ENCODE peak calls at places on chromosome 17, in ten cellular contexts. One of them, this sample, is unnamed.

GRCh38 chr17:38728290-38728831 is 1.8 kb upstream of the CISD3 start:
- DNase-seq in stimulated activated CD8-positive, alpha-beta memory T cell treated with anti-CD3 and anti-CD28 coated beads, Interleukin-12 subunit alpha, Interleukin-12 subunit beta, amount 100 ng/mL, for 1 hour: peak
- DNase-seq in iris pigment epithelial cell: no peak
- DNase-seq in fibroblast of lung: no peak
- DNase-seq in cardiac fibroblast: no peak
- DNase-seq in mammary epithelial cell: no peak
- DNase-seq in NCI-H524: no peak
- DNase-seq in ovary: no peak
- DNase-seq in HuH-7.5: no peak
- DNase-seq in foreskin fibroblast: no peak
- DNase-seq in this sample: no peak

GRCh38 chr17:10290046-10290445 is 82.8 kb downstream of the MYH13 start:
- DNase-seq in stimulated activated CD8-positive, alpha-beta memory T cell treated with anti-CD3 and anti-CD28 coated beads, Interleukin-12 subunit alpha, Interleukin-12 subunit beta, amount 100 ng/mL, for 1 hour: no peak
- DNase-seq in iris pigment epithelial cell: no peak
- DNase-seq in fibroblast of lung: no peak
- DNase-seq in cardiac fibroblast: peak
- DNase-seq in mammary epithelial cell: no peak
- DNase-seq in NCI-H524: no peak
- DNase-seq in ovary: no peak
- DNase-seq in HuH-7.5: no peak
- DNase-seq in foreskin fibroblast: no peak
- DNase-seq in this sample: no peak

GRCh38 chr17:8119575-8120519 is 1.5 kb upstream of the ALOXE3 start:
- DNase-seq in stimulated activated CD8-positive, alpha-beta memory T cell treated with anti-CD3 and anti-CD28 coated beads, Interleukin-12 subunit alpha, Interleukin-12 subunit beta, amount 100 ng/mL, for 1 hour: peak
- DNase-seq in iris pigment epithelial cell: peak
- DNase-seq in fibroblast of lung: peak
- DNase-seq in cardiac fibroblast: peak
- DNase-seq in mammary epithelial cell: peak
- DNase-seq in NCI-H524: peak
- DNase-seq in ovary: peak
- DNase-seq in HuH-7.5: peak
- DNase-seq in foreskin fibroblast: peak
- DNase-seq in this sample: peak

GRCh38 chr17:47131761-47132160 is 57.3 kb downstream of the CDC27 start:
- DNase-seq in stimulated activated CD8-positive, alpha-beta memory T cell treated with anti-CD3 and anti-CD28 coated beads, Interleukin-12 subunit alpha, Interleukin-12 subunit beta, amount 100 ng/mL, for 1 hour: no peak
- DNase-seq in iris pigment epithelial cell: peak
- DNase-seq in fibroblast of lung: no peak
- DNase-seq in cardiac fibroblast: peak
- DNase-seq in mammary epithelial cell: no peak
- DNase-seq in NCI-H524: no peak
- DNase-seq in ovary: no peak
- DNase-seq in HuH-7.5: no peak
- DNase-seq in foreskin fibroblast: no peak
- DNase-seq in this sample: peak

GRCh38 chr17:42924891-42925290 is 24.3 kb downstream of the G6PC1 start:
- DNase-seq in stimulated activated CD8-positive, alpha-beta memory T cell treated with anti-CD3 and anti-CD28 coated beads, Interleukin-12 subunit alpha, Interleukin-12 subunit beta, amount 100 ng/mL, for 1 hour: no peak
- DNase-seq in iris pigment epithelial cell: no peak
- DNase-seq in fibroblast of lung: no peak
- DNase-seq in cardiac fibroblast: no peak
- DNase-seq in mammary epithelial cell: no peak
- DNase-seq in NCI-H524: no peak
- DNase-seq in ovary: no peak
- DNase-seq in HuH-7.5: no peak
- DNase-seq in foreskin fibroblast: no peak
- DNase-seq in this sample: no peak

GRCh38 chr17:38584350-38584925 is 21.3 kb downstream of the SRCIN1 start:
- DNase-seq in stimulated activated CD8-positive, alpha-beta memory T cell treated with anti-CD3 and anti-CD28 coated beads, Interleukin-12 subunit alpha, Interleukin-12 subunit beta, amount 100 ng/mL, for 1 hour: peak
- DNase-seq in iris pigment epithelial cell: peak
- DNase-seq in fibroblast of lung: peak
- DNase-seq in cardiac fibroblast: peak
- DNase-seq in mammary epithelial cell: peak
- DNase-seq in NCI-H524: peak
- DNase-seq in ovary: no peak
- DNase-seq in HuH-7.5: peak
- DNase-seq in foreskin fibroblast: peak
- DNase-seq in this sample: peak

GRCh38 chr17:12613566-12613965 is 52.1 kb upstream of the MYOCD start:
- DNase-seq in stimulated activated CD8-positive, alpha-beta memory T cell treated with anti-CD3 and anti-CD28 coated beads, Interleukin-12 subunit alpha, Interleukin-12 subunit beta, amount 100 ng/mL, for 1 hour: no peak
- DNase-seq in iris pigment epithelial cell: peak
- DNase-seq in fibroblast of lung: no peak
- DNase-seq in cardiac fibroblast: peak
- DNase-seq in mammary epithelial cell: no peak
- DNase-seq in NCI-H524: no peak
- DNase-seq in ovary: no peak
- DNase-seq in HuH-7.5: no peak
- DNase-seq in foreskin fibroblast: peak
- DNase-seq in this sample: peak

GRCh38 chr17:43530303-43531081 is 15.6 kb downstream of the ETV4 start:
- DNase-seq in stimulated activated CD8-positive, alpha-beta memory T cell treated with anti-CD3 and anti-CD28 coated beads, Interleukin-12 subunit alpha, Interleukin-12 subunit beta, amount 100 ng/mL, for 1 hour: no peak
- DNase-seq in iris pigment epithelial cell: peak
- DNase-seq in fibroblast of lung: peak
- DNase-seq in cardiac fibroblast: peak
- DNase-seq in mammary epithelial cell: peak
- DNase-seq in NCI-H524: peak
- DNase-seq in ovary: peak
- DNase-seq in HuH-7.5: peak
- DNase-seq in foreskin fibroblast: peak
- DNase-seq in this sample: peak

GRCh38 chr17:38403491-38403890 is 24.8 kb upstream of the ARHGAP23 start:
- DNase-seq in stimulated activated CD8-positive, alpha-beta memory T cell treated with anti-CD3 and anti-CD28 coated beads, Interleukin-12 subunit alpha, Interleukin-12 subunit beta, amount 100 ng/mL, for 1 hour: no peak
- DNase-seq in iris pigment epithelial cell: peak
- DNase-seq in fibroblast of lung: peak
- DNase-seq in cardiac fibroblast: peak
- DNase-seq in mammary epithelial cell: no peak
- DNase-seq in NCI-H524: no peak
- DNase-seq in ovary: no peak
- DNase-seq in HuH-7.5: no peak
- DNase-seq in foreskin fibroblast: peak
- DNase-seq in this sample: peak

GRCh38 chr17:2484876-2485275 is 26.8 kb downstream of the METTL16 start:
- DNase-seq in stimulated activated CD8-positive, alpha-beta memory T cell treated with anti-CD3 and anti-CD28 coated beads, Interleukin-12 subunit alpha, Interleukin-12 subunit beta, amount 100 ng/mL, for 1 hour: no peak
- DNase-seq in iris pigment epithelial cell: peak
- DNase-seq in fibroblast of lung: no peak
- DNase-seq in cardiac fibroblast: no peak
- DNase-seq in mammary epithelial cell: peak
- DNase-seq in NCI-H524: peak
- DNase-seq in ovary: no peak
- DNase-seq in HuH-7.5: no peak
- DNase-seq in foreskin fibroblast: no peak
- DNase-seq in this sample: no peak

GRCh38 chr17:42879596-42879985 is 21.0 kb upstream of the G6PC1 start:
- DNase-seq in stimulated activated CD8-positive, alpha-beta memory T cell treated with anti-CD3 and anti-CD28 coated beads, Interleukin-12 subunit alpha, Interleukin-12 subunit beta, amount 100 ng/mL, for 1 hour: no peak
- DNase-seq in iris pigment epithelial cell: peak
- DNase-seq in fibroblast of lung: no peak
- DNase-seq in cardiac fibroblast: peak
- DNase-seq in mammary epithelial cell: no peak
- DNase-seq in NCI-H524: no peak
- DNase-seq in ovary: no peak
- DNase-seq in HuH-7.5: no peak
- DNase-seq in foreskin fibroblast: peak
- DNase-seq in this sample: peak

GRCh38 chr17:80283116-80283852 is 22.6 kb downstream of the RNF213 start:
- DNase-seq in stimulated activated CD8-positive, alpha-beta memory T cell treated with anti-CD3 and anti-CD28 coated beads, Interleukin-12 subunit alpha, Interleukin-12 subunit beta, amount 100 ng/mL, for 1 hour: no peak
- DNase-seq in iris pigment epithelial cell: no peak
- DNase-seq in fibroblast of lung: no peak
- DNase-seq in cardiac fibroblast: no peak
- DNase-seq in mammary epithelial cell: no peak
- DNase-seq in NCI-H524: no peak
- DNase-seq in ovary: no peak
- DNase-seq in HuH-7.5: no peak
- DNase-seq in foreskin fibroblast: no peak
- DNase-seq in this sample: no peak

GRCh38 chr17:45144199-45145034 is 3.9 kb upstream of the HEXIM1 start:
- DNase-seq in stimulated activated CD8-positive, alpha-beta memory T cell treated with anti-CD3 and anti-CD28 coated beads, Interleukin-12 subunit alpha, Interleukin-12 subunit beta, amount 100 ng/mL, for 1 hour: no peak
- DNase-seq in iris pigment epithelial cell: no peak
- DNase-seq in fibroblast of lung: no peak
- DNase-seq in cardiac fibroblast: peak
- DNase-seq in mammary epithelial cell: no peak
- DNase-seq in NCI-H524: no peak
- DNase-seq in ovary: peak
- DNase-seq in HuH-7.5: no peak
- DNase-seq in foreskin fibroblast: no peak
- DNase-seq in this sample: no peak

GRCh38 chr17:59498421-59499307 is 66.7 kb upstream of the DHX40 start:
- DNase-seq in stimulated activated CD8-positive, alpha-beta memory T cell treated with anti-CD3 and anti-CD28 coated beads, Interleukin-12 subunit alpha, Interleukin-12 subunit beta, amount 100 ng/mL, for 1 hour: no peak
- DNase-seq in iris pigment epithelial cell: peak
- DNase-seq in fibroblast of lung: no peak
- DNase-seq in cardiac fibroblast: no peak
- DNase-seq in mammary epithelial cell: no peak
- DNase-seq in NCI-H524: peak
- DNase-seq in ovary: no peak
- DNase-seq in HuH-7.5: no peak
- DNase-seq in foreskin fibroblast: no peak
- DNase-seq in this sample: no peak

GRCh38 chr17:6427284-6427781 is 7.6 kb downstream of the AIPL1 start:
- DNase-seq in stimulated activated CD8-positive, alpha-beta memory T cell treated with anti-CD3 and anti-CD28 coated beads, Interleukin-12 subunit alpha, Interleukin-12 subunit beta, amount 100 ng/mL, for 1 hour: no peak
- DNase-seq in iris pigment epithelial cell: peak
- DNase-seq in fibroblast of lung: peak
- DNase-seq in cardiac fibroblast: peak
- DNase-seq in mammary epithelial cell: peak
- DNase-seq in NCI-H524: no peak
- DNase-seq in ovary: no peak
- DNase-seq in HuH-7.5: no peak
- DNase-seq in foreskin fibroblast: no peak
- DNase-seq in this sample: peak

GRCh38 chr17:32755045-32755805 is 121.7 kb downstream of the MYO1D start:
- DNase-seq in stimulated activated CD8-positive, alpha-beta memory T cell treated with anti-CD3 and anti-CD28 coated beads, Interleukin-12 subunit alpha, Interleukin-12 subunit beta, amount 100 ng/mL, for 1 hour: no peak
- DNase-seq in iris pigment epithelial cell: peak
- DNase-seq in fibroblast of lung: peak
- DNase-seq in cardiac fibroblast: peak
- DNase-seq in mammary epithelial cell: peak
- DNase-seq in NCI-H524: peak
- DNase-seq in ovary: no peak
- DNase-seq in HuH-7.5: peak
- DNase-seq in foreskin fibroblast: peak
- DNase-seq in this sample: peak

This sample was measured in M059J.